ENCODE peak calls at places on chromosomes 7 and 10, in nine cellular contexts. One of them, this sample, is unnamed.

GRCh38 chr10:53597835-53598251 is 825.3 kb upstream of the MBL2 start:
- DNase-seq in thoracic aorta: no peak
- DNase-seq in SK-N-SH: no peak
- DNase-seq in endothelial cell: no peak
- DNase-seq in EH: no peak
- DNase-seq in AG04450: no peak
- DNase-seq in stimulated activated CD4-positive, alpha-beta T cell treated with anti-CD3 and anti-CD28 coated beads, Interleukin-1b, Interleukin-23, amount 100 ng/mL, for 24 hours: no peak
- DNase-seq in HCEC 1CT: no peak
- DNase-seq in cardiac septum: no peak
- DNase-seq in this sample: peak

GRCh38 chr7:118305686-118306085 is 81.2 kb downstream of the ANKRD7 start:
- DNase-seq in HCEC 1CT: no peak
- DNase-seq in EH: no peak
- DNase-seq in thoracic aorta: no peak
- DNase-seq in AG04450: peak
- DNase-seq in endothelial cell: no peak
- DNase-seq in SK-N-SH: no peak
- DNase-seq in cardiac septum: no peak
- DNase-seq in stimulated activated CD4-positive, alpha-beta T cell treated with anti-CD3 and anti-CD28 coated beads, Interleukin-1b, Interleukin-23, amount 100 ng/mL, for 24 hours: no peak
- DNase-seq in this sample: no peak

GRCh38 chr10:58817499-58817898 is 304.8 kb downstream of the BICC1 start:
- DNase-seq in HCEC 1CT: peak
- DNase-seq in AG04450: no peak
- DNase-seq in stimulated activated CD4-positive, alpha-beta T cell treated with anti-CD3 and anti-CD28 coated beads, Interleukin-1b, Interleukin-23, amount 100 ng/mL, for 24 hours: no peak
- DNase-seq in endothelial cell: no peak
- DNase-seq in EH: no peak
- DNase-seq in thoracic aorta: no peak
- DNase-seq in cardiac septum: no peak
- DNase-seq in SK-N-SH: no peak
- DNase-seq in this sample: no peak

GRCh38 chr10:60570272-60570865 is 180.7 kb upstream of the ANK3 start:
- DNase-seq in endothelial cell: no peak
- DNase-seq in stimulated activated CD4-positive, alpha-beta T cell treated with anti-CD3 and anti-CD28 coated beads, Interleukin-1b, Interleukin-23, amount 100 ng/mL, for 24 hours: no peak
- DNase-seq in AG04450: no peak
- DNase-seq in SK-N-SH: no peak
- DNase-seq in HCEC 1CT: no peak
- DNase-seq in EH: no peak
- DNase-seq in cardiac septum: no peak
- DNase-seq in thoracic aorta: no peak
- DNase-seq in this sample: no peak

GRCh38 chr10:123270221-123270620 is 116.0 kb downstream of the BUB3 start:
- DNase-seq in stimulated activated CD4-positive, alpha-beta T cell treated with anti-CD3 and anti-CD28 coated beads, Interleukin-1b, Interleukin-23, amount 100 ng/mL, for 24 hours: no peak
- DNase-seq in AG04450: no peak
- DNase-seq in endothelial cell: no peak
- DNase-seq in SK-N-SH: no peak
- DNase-seq in EH: peak
- DNase-seq in cardiac septum: no peak
- DNase-seq in thoracic aorta: no peak
- DNase-seq in HCEC 1CT: no peak
- DNase-seq in this sample: no peak

GRCh38 chr10:1102836-1103235 is 46.7 kb downstream of the WDR37 start:
- DNase-seq in SK-N-SH: no peak
- DNase-seq in thoracic aorta: no peak
- DNase-seq in stimulated activated CD4-positive, alpha-beta T cell treated with anti-CD3 and anti-CD28 coated beads, Interleukin-1b, Interleukin-23, amount 100 ng/mL, for 24 hours: no peak
- DNase-seq in AG04450: no peak
- DNase-seq in HCEC 1CT: peak
- DNase-seq in EH: peak
- DNase-seq in endothelial cell: no peak
- DNase-seq in cardiac septum: no peak
- DNase-seq in this sample: no peak

GRCh38 chr7:116950889-116951351 is 2.4 kb upstream of the ST7 start:
- DNase-seq in HCEC 1CT: no peak
- DNase-seq in cardiac septum: no peak
- DNase-seq in EH: no peak
- DNase-seq in AG04450: no peak
- DNase-seq in stimulated activated CD4-positive, alpha-beta T cell treated with anti-CD3 and anti-CD28 coated beads, Interleukin-1b, Interleukin-23, amount 100 ng/mL, for 24 hours: no peak
- DNase-seq in thoracic aorta: no peak
- DNase-seq in endothelial cell: no peak
- DNase-seq in SK-N-SH: no peak
- DNase-seq in this sample: no peak

GRCh38 chr7:158256091-158256816 is 331.4 kb downstream of the PTPRN2 start:
- DNase-seq in EH: no peak
- DNase-seq in SK-N-SH: no peak
- DNase-seq in thoracic aorta: no peak
- DNase-seq in endothelial cell: no peak
- DNase-seq in AG04450: no peak
- DNase-seq in HCEC 1CT: no peak
- DNase-seq in stimulated activated CD4-positive, alpha-beta T cell treated with anti-CD3 and anti-CD28 coated beads, Interleukin-1b, Interleukin-23, amount 100 ng/mL, for 24 hours: no peak
- DNase-seq in cardiac septum: peak
- DNase-seq in this sample: no peak

GRCh38 chr10:127117125-127117524 is 79.3 kb downstream of the INSYN2A start:
- DNase-seq in AG04450: peak
- DNase-seq in stimulated activated CD4-positive, alpha-beta T cell treated with anti-CD3 and anti-CD28 coated beads, Interleukin-1b, Interleukin-23, amount 100 ng/mL, for 24 hours: no peak
- DNase-seq in cardiac septum: no peak
- DNase-seq in SK-N-SH: no peak
- DNase-seq in thoracic aorta: no peak
- DNase-seq in EH: peak
- DNase-seq in HCEC 1CT: peak
- DNase-seq in endothelial cell: peak
- DNase-seq in this sample: peak

GRCh38 chr7:129969881-129970446 is 17.2 kb upstream of the UBE2H start:
- DNase-seq in endothelial cell: peak
- DNase-seq in stimulated activated CD4-positive, alpha-beta T cell treated with anti-CD3 and anti-CD28 coated beads, Interleukin-1b, Interleukin-23, amount 100 ng/mL, for 24 hours: no peak
- DNase-seq in AG04450: peak
- DNase-seq in HCEC 1CT: peak
- DNase-seq in thoracic aorta: no peak
- DNase-seq in SK-N-SH: no peak
- DNase-seq in cardiac septum: no peak
- DNase-seq in EH: peak
- DNase-seq in this sample: no peak

GRCh38 chr7:128352138-128352537 is 8.4 kb upstream of the RBM28 start:
- DNase-seq in thoracic aorta: no peak
- DNase-seq in AG04450: no peak
- DNase-seq in EH: peak
- DNase-seq in SK-N-SH: peak
- DNase-seq in HCEC 1CT: no peak
- DNase-seq in endothelial cell: peak
- DNase-seq in stimulated activated CD4-positive, alpha-beta T cell treated with anti-CD3 and anti-CD28 coated beads, Interleukin-1b, Interleukin-23, amount 100 ng/mL, for 24 hours: no peak
- DNase-seq in cardiac septum: no peak
- DNase-seq in this sample: peak

GRCh38 chr10:88115968-88116367 is 252.5 kb downstream of the PTEN start:
- DNase-seq in thoracic aorta: no peak
- DNase-seq in stimulated activated CD4-positive, alpha-beta T cell treated with anti-CD3 and anti-CD28 coated beads, Interleukin-1b, Interleukin-23, amount 100 ng/mL, for 24 hours: no peak
- DNase-seq in EH: peak
- DNase-seq in endothelial cell: no peak
- DNase-seq in cardiac septum: no peak
- DNase-seq in AG04450: peak
- DNase-seq in SK-N-SH: no peak
- DNase-seq in HCEC 1CT: peak
- DNase-seq in this sample: no peak

GRCh38 chr7:154913645-154914579 is 89.0 kb downstream of the PAXIP1 start:
- DNase-seq in AG04450: peak
- DNase-seq in stimulated activated CD4-positive, alpha-beta T cell treated with anti-CD3 and anti-CD28 coated beads, Interleukin-1b, Interleukin-23, amount 100 ng/mL, for 24 hours: peak
- DNase-seq in cardiac septum: peak
- DNase-seq in thoracic aorta: peak
- DNase-seq in endothelial cell: peak
- DNase-seq in SK-N-SH: peak
- DNase-seq in HCEC 1CT: peak
- DNase-seq in EH: peak
- DNase-seq in this sample: peak

GRCh38 chr10:124450010-124450782 is at the start of gene NKX1-2:
- DNase-seq in EH: no peak
- DNase-seq in AG04450: no peak
- DNase-seq in stimulated activated CD4-positive, alpha-beta T cell treated with anti-CD3 and anti-CD28 coated beads, Interleukin-1b, Interleukin-23, amount 100 ng/mL, for 24 hours: no peak
- DNase-seq in thoracic aorta: no peak
- DNase-seq in HCEC 1CT: no peak
- DNase-seq in endothelial cell: peak
- DNase-seq in SK-N-SH: peak
- DNase-seq in cardiac septum: no peak
- DNase-seq in this sample: peak

GRCh38 chr10:3978174-3978573 is 193.2 kb upstream of the KLF6 start:
- DNase-seq in thoracic aorta: no peak
- DNase-seq in HCEC 1CT: peak
- DNase-seq in SK-N-SH: no peak
- DNase-seq in endothelial cell: no peak
- DNase-seq in cardiac septum: no peak
- DNase-seq in EH: peak
- DNase-seq in stimulated activated CD4-positive, alpha-beta T cell treated with anti-CD3 and anti-CD28 coated beads, Interleukin-1b, Interleukin-23, amount 100 ng/mL, for 24 hours: no peak
- DNase-seq in AG04450: no peak
- DNase-seq in this sample: no peak

GRCh38 chr10:20536381-20536780 is 360.7 kb downstream of the NEBL start:
- DNase-seq in SK-N-SH: no peak
- DNase-seq in endothelial cell: no peak
- DNase-seq in thoracic aorta: no peak
- DNase-seq in HCEC 1CT: no peak
- DNase-seq in cardiac septum: no peak
- DNase-seq in EH: no peak
- DNase-seq in stimulated activated CD4-positive, alpha-beta T cell treated with anti-CD3 and anti-CD28 coated beads, Interleukin-1b, Interleukin-23, amount 100 ng/mL, for 24 hours: no peak
- DNase-seq in AG04450: no peak
- DNase-seq in this sample: no peak

GRCh38 chr10:46094931-46095755 is 49.1 kb upstream of the MSMB start:
- DNase-seq in AG04450: no peak
- DNase-seq in HCEC 1CT: no peak
- DNase-seq in cardiac septum: no peak
- DNase-seq in EH: no peak
- DNase-seq in thoracic aorta: no peak
- DNase-seq in endothelial cell: no peak
- DNase-seq in stimulated activated CD4-positive, alpha-beta T cell treated with anti-CD3 and anti-CD28 coated beads, Interleukin-1b, Interleukin-23, amount 100 ng/mL, for 24 hours: no peak
- DNase-seq in SK-N-SH: peak
- DNase-seq in this sample: peak

GRCh38 chr10:100776671-100777070 is 31.3 kb downstream of the PAX2 start:
- DNase-seq in HCEC 1CT: no peak
- DNase-seq in endothelial cell: no peak
- DNase-seq in stimulated activated CD4-positive, alpha-beta T cell treated with anti-CD3 and anti-CD28 coated beads, Interleukin-1b, Interleukin-23, amount 100 ng/mL, for 24 hours: no peak
- DNase-seq in AG04450: no peak
- DNase-seq in SK-N-SH: no peak
- DNase-seq in EH: no peak
- DNase-seq in cardiac septum: no peak
- DNase-seq in thoracic aorta: no peak
- DNase-seq in this sample: peak

GRCh38 chr7:32941996-32942782 is 15.1 kb upstream of the FKBP9 start:
- DNase-seq in EH: peak
- DNase-seq in thoracic aorta: peak
- DNase-seq in endothelial cell: peak
- DNase-seq in SK-N-SH: peak
- DNase-seq in cardiac septum: peak
- DNase-seq in HCEC 1CT: peak
- DNase-seq in stimulated activated CD4-positive, alpha-beta T cell treated with anti-CD3 and anti-CD28 coated beads, Interleukin-1b, Interleukin-23, amount 100 ng/mL, for 24 hours: peak
- DNase-seq in AG04450: no peak
- DNase-seq in this sample: peak

GRCh38 chr10:100858742-100859141 is 54.0 kb upstream of the SLF2 start:
- DNase-seq in thoracic aorta: no peak
- DNase-seq in HCEC 1CT: no peak
- DNase-seq in EH: no peak
- DNase-seq in SK-N-SH: no peak
- DNase-seq in AG04450: no peak
- DNase-seq in cardiac septum: peak
- DNase-seq in endothelial cell: no peak
- DNase-seq in stimulated activated CD4-positive, alpha-beta T cell treated with anti-CD3 and anti-CD28 coated beads, Interleukin-1b, Interleukin-23, amount 100 ng/mL, for 24 hours: no peak
- DNase-seq in this sample: no peak

GRCh38 chr10:94065344-94065743 is 71.6 kb downstream of the PLCE1 start:
- DNase-seq in AG04450: no peak
- DNase-seq in SK-N-SH: no peak
- DNase-seq in stimulated activated CD4-positive, alpha-beta T cell treated with anti-CD3 and anti-CD28 coated beads, Interleukin-1b, Interleukin-23, amount 100 ng/mL, for 24 hours: no peak
- DNase-seq in endothelial cell: no peak
- DNase-seq in thoracic aorta: no peak
- DNase-seq in HCEC 1CT: peak
- DNase-seq in cardiac septum: no peak
- DNase-seq in EH: peak
- DNase-seq in this sample: no peak

GRCh38 chr7:49911906-49912305 is 138.5 kb downstream of the VWC2 start:
- DNase-seq in HCEC 1CT: no peak
- DNase-seq in EH: no peak
- DNase-seq in cardiac septum: no peak
- DNase-seq in SK-N-SH: no peak
- DNase-seq in stimulated activated CD4-positive, alpha-beta T cell treated with anti-CD3 and anti-CD28 coated beads, Interleukin-1b, Interleukin-23, amount 100 ng/mL, for 24 hours: no peak
- DNase-seq in AG04450: no peak
- DNase-seq in endothelial cell: no peak
- DNase-seq in thoracic aorta: no peak
- DNase-seq in this sample: no peak

GRCh38 chr10:62815373-62816111 is 624 bp downstream of the EGR2 start:
- DNase-seq in AG04450: no peak
- DNase-seq in endothelial cell: no peak
- DNase-seq in thoracic aorta: no peak
- DNase-seq in stimulated activated CD4-positive, alpha-beta T cell treated with anti-CD3 and anti-CD28 coated beads, Interleukin-1b, Interleukin-23, amount 100 ng/mL, for 24 hours: no peak
- DNase-seq in HCEC 1CT: no peak
- DNase-seq in cardiac septum: peak
- DNase-seq in SK-N-SH: peak
- DNase-seq in EH: peak
- DNase-seq in this sample: no peak

GRCh38 chr10:93620925-93621324 is 8.6 kb downstream of the PDE6C start:
- DNase-seq in AG04450: no peak
- DNase-seq in endothelial cell: no peak
- DNase-seq in thoracic aorta: no peak
- DNase-seq in SK-N-SH: no peak
- DNase-seq in stimulated activated CD4-positive, alpha-beta T cell treated with anti-CD3 and anti-CD28 coated beads, Interleukin-1b, Interleukin-23, amount 100 ng/mL, for 24 hours: no peak
- DNase-seq in cardiac septum: no peak
- DNase-seq in HCEC 1CT: no peak
- DNase-seq in EH: no peak
- DNase-seq in this sample: no peak

GRCh38 chr7:27160147-27160545 is 3.7 kb upstream of the HOXA7 start:
- DNase-seq in HCEC 1CT: no peak
- DNase-seq in cardiac septum: peak
- DNase-seq in SK-N-SH: no peak
- DNase-seq in AG04450: no peak
- DNase-seq in stimulated activated CD4-positive, alpha-beta T cell treated with anti-CD3 and anti-CD28 coated beads, Interleukin-1b, Interleukin-23, amount 100 ng/mL, for 24 hours: no peak
- DNase-seq in thoracic aorta: no peak
- DNase-seq in EH: no peak
- DNase-seq in endothelial cell: no peak
- DNase-seq in this sample: no peak

GRCh38 chr10:49089789-49090595 is 25.3 kb downstream of the VSTM4 start:
- DNase-seq in SK-N-SH: no peak
- DNase-seq in thoracic aorta: no peak
- DNase-seq in AG04450: no peak
- DNase-seq in endothelial cell: no peak
- DNase-seq in stimulated activated CD4-positive, alpha-beta T cell treated with anti-CD3 and anti-CD28 coated beads, Interleukin-1b, Interleukin-23, amount 100 ng/mL, for 24 hours: no peak
- DNase-seq in cardiac septum: no peak
- DNase-seq in HCEC 1CT: no peak
- DNase-seq in EH: no peak
- DNase-seq in this sample: no peak

GRCh38 chr10:116620423-116621400 is at the start of gene PNLIPRP2:
- DNase-seq in endothelial cell: no peak
- DNase-seq in AG04450: no peak
- DNase-seq in thoracic aorta: no peak
- DNase-seq in cardiac septum: no peak
- DNase-seq in EH: no peak
- DNase-seq in SK-N-SH: no peak
- DNase-seq in HCEC 1CT: no peak
- DNase-seq in stimulated activated CD4-positive, alpha-beta T cell treated with anti-CD3 and anti-CD28 coated beads, Interleukin-1b, Interleukin-23, amount 100 ng/mL, for 24 hours: no peak
- DNase-seq in this sample: no peak